ENCODE peak calls at places on chromosomes 4 and X, in six cellular contexts. K, R, O, B, I and N are unnamed samples.

GRCh38 chr4:3444351-3445110 is 2.8 kb downstream of the HGFAC start:
- DNase-seq in K (no peak), R (no peak), O (no peak), B (no peak), I (peak; percentile 53), N (no peak)

GRCh38 chr4:166078956-166079355 is 205.9 kb downstream of the TLL1 start:
- DNase-seq in K (peak; percentile 3), R (no peak), O (no peak), B (no peak), I (no peak), N (no peak)

GRCh38 chrX:134691453-134691852 is 33.2 kb upstream of the PLAC1 start:
- DNase-seq in K (no peak), R (no peak), O (no peak), B (no peak), I (no peak), N (no peak)

GRCh38 chrX:103220511-103221406 is 5.9 kb downstream of the BEX4 start:
- DNase-seq in K (no peak), R (peak; percentile 49), O (peak; percentile 64), B (no peak), I (no peak), N (no peak)

GRCh38 chr4:176266026-176266425 is 3.0 kb downstream of the ASB5 start:
- DNase-seq in K (no peak), R (no peak), O (no peak), B (no peak), I (no peak), N (no peak)

GRCh38 chr4:29983890-29984289 is 736.3 kb upstream of the PCDH7 start:
- DNase-seq in K (no peak), R (no peak), O (no peak), B (no peak), I (no peak), N (no peak)

GRCh38 chr4:40546506-40546905 is 83.2 kb downstream of the RBM47 start:
- DNase-seq in K (no peak), R (no peak), O (no peak), B (no peak), I (no peak), N (no peak)

GRCh38 chr4:75545526-75545925 is 10.3 kb upstream of the ODAPH start:
- DNase-seq in K (peak; percentile 69), R (no peak), O (no peak), B (peak; percentile 28), I (no peak), N (no peak)

GRCh38 chrX:20029728-20030127 is 38.9 kb upstream of the BCLAF3 start:
- DNase-seq in K (no peak), R (no peak), O (no peak), B (no peak), I (no peak), N (no peak)

GRCh38 chr4:153259679-153260078 is 55.4 kb downstream of the TRIM2 start:
- DNase-seq in K (no peak), R (no peak), O (no peak), B (peak; percentile 43), I (no peak), N (no peak)

GRCh38 chr4:186644737-186645261 is 78.9 kb downstream of the FAT1 start:
- DNase-seq in K (no peak), R (no peak), O (no peak), B (peak; percentile 13), I (no peak), N (no peak)

GRCh38 chr4:84470204-84470785 is 28.8 kb downstream of the NKX6-1 start:
- DNase-seq in K (no peak), R (no peak), O (no peak), B (no peak), I (no peak), N (no peak)

GRCh38 chrX:108732630-108733321 is 3.6 kb downstream of the IRS4 start:
- DNase-seq in K (no peak), R (no peak), O (no peak), B (peak; percentile 15), I (no peak), N (no peak)

GRCh38 chr4:4541040-4541631 is 712 bp downstream of the STX18 start:
- DNase-seq in K (no peak), R (peak; percentile 61), O (peak; percentile 71), B (peak; percentile 61), I (no peak), N (no peak)

GRCh38 chr4:114056599-114056998 is 77.2 kb upstream of the ARSJ start:
- DNase-seq in K (no peak), R (no peak), O (no peak), B (no peak), I (no peak), N (no peak)

GRCh38 chr4:45693746-45694145 is 430.1 kb downstream of the GABRG1 start:
- DNase-seq in K (peak; percentile 9), R (no peak), O (no peak), B (no peak), I (no peak), N (peak; percentile 79)

GRCh38 chr4:115575851-115576250 is 462.4 kb upstream of the NDST4 start:
- DNase-seq in K (no peak), R (no peak), O (no peak), B (no peak), I (no peak), N (peak; percentile 0)

GRCh38 chr4:110898290-110898689 is 275.4 kb upstream of the PITX2 start:
- DNase-seq in K (no peak), R (no peak), O (no peak), B (no peak), I (no peak), N (no peak)

GRCh38 chr4:164955107-164955805 is 22.2 kb downstream of the TRIM61 start:
- DNase-seq in K (no peak), R (no peak), O (no peak), B (peak; percentile 18), I (no peak), N (no peak)

GRCh38 chr4:98747659-98748091 is 89.3 kb upstream of the TSPAN5 start:
- DNase-seq in K (no peak), R (no peak), O (no peak), B (peak; percentile 31), I (no peak), N (no peak)

GRCh38 chr4:103400405-103400804 is 202.3 kb upstream of the CENPE start:
- DNase-seq in K (no peak), R (no peak), O (no peak), B (no peak), I (no peak), N (peak; percentile 74)

GRCh38 chrX:39667746-39668507 is 429.8 kb downstream of the BCOR start:
- DNase-seq in K (no peak), R (no peak), O (no peak), B (no peak), I (no peak), N (no peak)

GRCh38 chr4:112894951-112895350 is 154.5 kb upstream of the ANK2 start:
- DNase-seq in K (no peak), R (no peak), O (no peak), B (no peak), I (no peak), N (no peak)

GRCh38 chrX:123081766-123082165 is 102.3 kb upstream of the GRIA3 start:
- DNase-seq in K (peak; percentile 54), R (no peak), O (no peak), B (peak; percentile 50), I (no peak), N (no peak)

DNA sequence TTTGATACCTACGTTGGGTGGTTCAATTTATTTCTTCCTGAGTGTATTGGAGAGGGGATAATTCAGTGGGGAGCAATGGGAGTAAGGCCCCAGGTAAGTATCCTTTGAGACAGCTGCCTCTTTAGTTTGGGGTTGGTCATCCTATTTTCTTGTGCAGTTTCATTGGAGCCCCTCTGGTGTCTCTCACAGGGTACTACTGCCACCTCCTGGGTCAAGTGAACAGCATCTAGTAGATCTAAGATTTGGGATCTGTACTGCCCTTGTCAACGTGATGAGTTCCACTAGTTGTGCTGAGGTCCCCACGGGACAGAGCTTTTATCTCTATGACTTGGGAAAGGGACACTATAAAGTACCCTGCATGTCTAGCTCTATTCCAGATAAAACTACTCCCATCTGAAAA is 80.6 kb downstream of the PBDC1 start:
- DNase-seq in K (peak; percentile 8), R (no peak), O (no peak), B (peak; percentile 53), I (no peak), N (no peak)
- TF ChIP-seq CTCF in K (peak; percentile 42), R (peak; percentile 35), O (peak; percentile 50), B (peak; percentile 34), I (peak; percentile 44), N (peak; percentile 43)

GRCh38 chrX:130170752-130171445 is 863 bp upstream of the RAB33A start:
- DNase-seq in K (no peak), R (peak; percentile 56), O (peak; percentile 61), B (peak; percentile 37), I (no peak), N (peak; percentile 55)
- H3K4me3 ChIP-seq in K (peak overlapping the region; percentile 43), R (peak overlapping the region; percentile 58), O (peak overlapping the region; percentile 53), B (peak overlapping the region; percentile 56), I (peak overlapping the region; percentile 64), N (peak overlapping the region; percentile 61)

DNA sequence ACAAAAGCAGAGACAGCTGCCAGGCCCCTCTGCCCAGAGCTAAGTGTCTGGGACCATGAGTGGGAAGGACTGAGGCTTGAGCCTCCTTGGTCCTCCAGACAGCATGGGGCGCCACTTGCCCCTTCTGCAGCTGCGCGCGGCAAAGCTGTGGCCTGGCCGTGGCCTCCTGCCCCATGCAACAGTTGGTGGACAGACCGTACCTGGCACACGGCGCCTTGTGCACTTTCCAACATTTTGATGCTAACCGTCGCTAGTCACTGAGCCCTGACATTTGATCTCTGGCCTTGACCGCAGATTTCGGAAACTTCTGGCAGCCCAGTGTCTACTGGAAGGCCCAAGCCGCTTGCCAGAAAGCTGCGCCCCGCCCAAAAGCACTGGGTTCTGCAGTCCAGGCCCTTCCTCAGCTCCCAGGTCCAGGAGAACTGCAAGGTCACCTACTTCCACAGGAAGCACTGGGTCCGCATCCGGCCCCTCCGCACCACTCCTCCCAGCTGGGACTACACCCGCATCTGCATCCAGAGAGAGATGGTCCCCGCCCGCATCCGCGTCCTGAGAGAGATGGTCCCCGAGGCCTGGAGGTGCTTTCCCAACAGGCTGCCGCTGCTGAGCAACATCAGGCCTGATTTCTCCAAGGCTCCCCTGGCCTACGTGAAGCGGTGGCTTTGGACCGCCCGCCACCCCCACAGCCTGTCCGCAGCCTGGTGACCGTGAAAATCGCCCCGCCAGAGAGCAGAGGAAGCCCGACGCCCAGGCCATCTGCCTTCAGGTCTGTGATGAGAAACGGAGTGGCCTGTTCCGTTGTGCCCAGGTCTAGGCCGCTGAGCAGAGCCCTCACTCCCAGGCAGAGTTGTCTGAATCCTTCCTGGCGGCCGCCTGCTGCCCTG is 35.3 kb upstream of the CA5B start:
- DNase-seq in K (no peak), R (no peak), O (no peak), B (no peak), I (peak; percentile 76), N (no peak)
- TF ChIP-seq CTCF in K (no peak), R (no peak), O (no peak), B (no peak), I (no peak), N (no peak)

DNA sequence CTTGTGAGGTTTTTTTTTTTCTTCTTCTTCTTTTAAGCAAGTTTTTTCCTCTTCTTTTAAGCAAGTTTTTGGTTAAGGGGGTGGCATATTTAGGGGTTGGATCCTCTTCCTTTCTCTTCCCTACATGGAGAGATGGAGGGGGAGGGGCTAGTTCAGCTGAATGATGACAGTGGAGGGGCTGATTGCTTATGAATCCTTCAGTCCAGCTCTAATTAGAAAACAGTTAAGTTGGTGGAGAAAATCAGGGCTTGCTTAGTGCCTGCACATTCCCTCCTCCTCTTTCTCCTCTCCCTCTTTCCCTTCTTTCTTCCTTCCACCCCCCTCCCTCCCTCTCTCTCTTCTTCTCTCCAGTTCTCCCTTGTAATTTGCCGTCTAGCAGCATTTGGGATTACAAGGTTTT is 4.4 kb upstream of the HAND2 start:
- DNase-seq in K (no peak), R (no peak), O (no peak), B (no peak), I (no peak), N (no peak)
- H3K4me3 ChIP-seq in K (no peak overlapping the region), R (no peak overlapping the region), O (no peak overlapping the region), B (no peak overlapping the region), I (no peak overlapping the region), N (no peak overlapping the region)

GRCh38 chr4:138835833-138836521 is 179.6 kb upstream of the NOCT start:
- DNase-seq in K (peak; percentile 34), R (no peak), O (no peak), B (peak; percentile 28), I (no peak), N (no peak)
- TF ChIP-seq CTCF in K (no peak), R (no peak), O (no peak), B (no peak), I (no peak), N (peak; percentile 29)